ENCODE peak calls at places on chromosomes 16 and 17, in ten cellular contexts. X, K, F, G, I, E, Q, Z, T and S are unnamed samples.
A peak's percentile ranks its signal among the peaks of the same experiment; 100 is the strongest.

GRCh38 chr16:53576228-53576627 is 73.2 kb upstream of the AKTIP start:
- DNase-seq in X (no peak), K (no peak), F (no peak), G (no peak), I (no peak), E (no peak), Q (no peak), Z (no peak), T (no peak), S (no peak)

GRCh38 chr16:68987734-68988457 is 117.6 kb upstream of the HAS3 start:
- DNase-seq in X (no peak), K (no peak), F (no peak), G (no peak), I (no peak), E (no peak), Q (no peak), Z (no peak), T (no peak), S (no peak)

GRCh38 chr17:79581306-79581932 is 29.4 kb downstream of the RBFOX3 start:
- DNase-seq in X (no peak), K (no peak), F (no peak), G (no peak), I (no peak), E (no peak), Q (no peak), Z (no peak), T (no peak), S (no peak)

GRCh38 chr17:19338031-19338990 is 24.2 kb downstream of the B9D1 start:
- DNase-seq in X (peak; percentile 57), K (no peak), F (peak; percentile 44), G (peak; percentile 53), I (peak; percentile 66), E (no peak), Q (peak; percentile 2), Z (no peak), T (peak; percentile 63), S (peak; percentile 57)

GRCh38 chr16:8878523-8878911 is 3.6 kb upstream of the LITAFD start:
- DNase-seq in X (no peak), K (no peak), F (peak; percentile 93), G (no peak), I (no peak), E (no peak), Q (no peak), Z (no peak), T (no peak), S (no peak)

GRCh38 chr16:2767891-2768290 is 9.2 kb downstream of the ELOB start:
- DNase-seq in X (no peak), K (no peak), F (no peak), G (no peak), I (no peak), E (no peak), Q (no peak), Z (no peak), T (no peak), S (peak; percentile 6)

GRCh38 chr17:49959183-49959935 is 9.6 kb upstream of the DLX4 start:
- DNase-seq in X (no peak), K (no peak), F (peak; percentile 59), G (no peak), I (no peak), E (no peak), Q (no peak), Z (no peak), T (no peak), S (no peak)

GRCh38 chr16:3519581-3519980 is 18.8 kb downstream of the CLUAP1 start:
- DNase-seq in X (no peak), K (no peak), F (no peak), G (no peak), I (no peak), E (no peak), Q (no peak), Z (no peak), T (no peak), S (no peak)

GRCh38 chr17:43315858-43316521 is 82.2 kb upstream of the RNU2-1 start:
- DNase-seq in X (no peak), K (no peak), F (no peak), G (no peak), I (no peak), E (no peak), Q (no peak), Z (no peak), T (no peak), S (no peak)